ENCODE peak calls at places on chromosomes 5 and 9, in six cellular contexts. One of them, this sample, is unnamed. For H3K4me1, the result is how much of the 10 kb centered on the place peaks cover.

GRCh38 chr9:27473135-27473534 is 51.0 kb upstream of the IFNK start:
- DNase-seq in right lobe of liver: peak
- DNase-seq in IMR-90: no peak
- DNase-seq in mucosa of descending colon: peak
- DNase-seq in neural progenitor cell: peak
- DNase-seq in body of pancreas: peak
- DNase-seq in this sample: peak

GRCh38 chr5:93800988-93801811 is 59.8 kb upstream of the POU5F2 start:
- DNase-seq in right lobe of liver: no peak
- DNase-seq in neural progenitor cell: peak
- DNase-seq in IMR-90: peak
- DNase-seq in mucosa of descending colon: peak
- DNase-seq in body of pancreas: no peak
- DNase-seq in this sample: no peak

GRCh38 chr5:91390268-91390667 is 7.2 kb upstream of the ARRDC3 start:
- DNase-seq in IMR-90: no peak
- DNase-seq in right lobe of liver: no peak
- DNase-seq in neural progenitor cell: no peak
- DNase-seq in body of pancreas: no peak
- DNase-seq in mucosa of descending colon: no peak
- DNase-seq in this sample: no peak

GRCh38 chr5:57436586-57436985 is 46.0 kb downstream of the ACTBL2 start:
- DNase-seq in neural progenitor cell: no peak
- DNase-seq in right lobe of liver: no peak
- DNase-seq in IMR-90: no peak
- DNase-seq in body of pancreas: no peak
- DNase-seq in mucosa of descending colon: no peak
- DNase-seq in this sample: no peak

GRCh38 chr9:136295055-136295454 is 8.8 kb downstream of the CCDC187 start:
- DNase-seq in right lobe of liver: no peak
- DNase-seq in IMR-90: no peak
- DNase-seq in mucosa of descending colon: no peak
- DNase-seq in neural progenitor cell: no peak
- DNase-seq in body of pancreas: no peak
- DNase-seq in this sample: no peak

GRCh38 chr5:176384366-176384930 is 4.0 kb downstream of the NOP16 start:
- DNase-seq in IMR-90: no peak
- DNase-seq in neural progenitor cell: no peak
- DNase-seq in right lobe of liver: no peak
- DNase-seq in mucosa of descending colon: no peak
- DNase-seq in body of pancreas: no peak
- DNase-seq in this sample: no peak

GRCh38 chr9:98357921-98358535 is 102.6 kb upstream of the TBC1D2 start:
- DNase-seq in neural progenitor cell: no peak
- DNase-seq in IMR-90: peak
- DNase-seq in right lobe of liver: no peak
- DNase-seq in mucosa of descending colon: no peak
- DNase-seq in body of pancreas: no peak
- DNase-seq in this sample: no peak

GRCh38 chr5:142319105-142319504 is 5.7 kb downstream of the SPRY4 start:
- DNase-seq in body of pancreas: no peak
- DNase-seq in neural progenitor cell: no peak
- DNase-seq in right lobe of liver: no peak
- DNase-seq in mucosa of descending colon: no peak
- DNase-seq in IMR-90: no peak
- DNase-seq in this sample: no peak

GRCh38 chr5:140794594-140795258 is at the start of gene PCDHA2:
- DNase-seq in right lobe of liver: no peak
- DNase-seq in body of pancreas: no peak
- DNase-seq in IMR-90: no peak
- DNase-seq in neural progenitor cell: peak
- DNase-seq in mucosa of descending colon: no peak
- DNase-seq in this sample: no peak

GRCh38 chr9:126222363-126222834 is 104.2 kb upstream of the MVB12B start:
- DNase-seq in IMR-90: no peak
- DNase-seq in neural progenitor cell: no peak
- DNase-seq in body of pancreas: no peak
- DNase-seq in mucosa of descending colon: no peak
- DNase-seq in right lobe of liver: peak
- DNase-seq in this sample: no peak

GRCh38 chr9:120513825-120514598 is 66.0 kb downstream of the CDK5RAP2 start:
- DNase-seq in mucosa of descending colon: no peak
- DNase-seq in right lobe of liver: no peak
- DNase-seq in body of pancreas: no peak
- DNase-seq in IMR-90: no peak
- DNase-seq in neural progenitor cell: no peak
- DNase-seq in this sample: no peak

GRCh38 chr9:33791117-33791516 is 4.2 kb upstream of the PRSS3 start:
- DNase-seq in neural progenitor cell: no peak
- DNase-seq in IMR-90: peak
- DNase-seq in right lobe of liver: no peak
- DNase-seq in body of pancreas: peak
- DNase-seq in mucosa of descending colon: peak
- DNase-seq in this sample: no peak

DNA sequence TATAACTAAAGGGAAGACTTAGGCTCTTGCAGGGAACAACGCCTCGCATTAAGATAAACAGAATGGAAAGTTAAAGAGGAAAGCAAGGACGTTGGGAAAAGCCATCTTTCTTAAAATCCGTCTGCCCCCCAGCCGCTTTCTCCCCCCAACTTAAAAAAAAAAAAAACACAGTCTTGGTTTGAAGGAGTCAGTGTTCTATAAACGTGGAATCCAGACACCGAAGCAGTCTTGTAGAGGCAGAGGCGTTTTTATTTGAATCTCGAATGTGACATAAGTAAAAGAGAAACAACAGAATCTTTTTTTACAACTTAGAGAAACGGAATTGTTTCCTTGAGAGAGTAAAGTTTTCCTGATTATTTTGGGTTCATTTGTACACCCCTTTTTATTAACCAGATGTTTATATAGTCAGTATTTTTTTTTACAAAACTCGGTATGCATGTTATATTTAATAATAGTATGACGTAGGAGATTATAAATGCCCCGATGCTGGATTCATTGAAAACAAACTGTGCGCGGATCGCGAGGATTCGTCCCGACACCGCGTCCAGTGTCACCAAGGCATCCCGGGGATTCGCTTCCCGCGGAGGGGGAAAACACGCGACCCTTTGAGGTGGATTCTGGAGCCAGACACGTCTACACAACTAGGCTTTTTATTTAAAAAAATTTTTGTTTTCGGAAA is 6.8 kb downstream of the PTCH1 start:
- DNase-seq in right lobe of liver: no peak
- DNase-seq in IMR-90: no peak
- DNase-seq in body of pancreas: peak
- DNase-seq in neural progenitor cell: peak
- DNase-seq in mucosa of descending colon: peak
- DNase-seq in this sample: no peak
- H3K4me3 ChIP-seq in right lobe of liver: peak
- H3K4me3 ChIP-seq in IMR-90: peak
- H3K4me3 ChIP-seq in body of pancreas: peak
- H3K4me3 ChIP-seq in neural progenitor cell: peak
- H3K4me3 ChIP-seq in mucosa of descending colon: peak
- H3K4me3 ChIP-seq in this sample: peak

GRCh38 chr5:103256178-103256577 is 2.4 kb upstream of the MACIR start:
- DNase-seq in IMR-90: no peak
- DNase-seq in right lobe of liver: no peak
- DNase-seq in mucosa of descending colon: no peak
- DNase-seq in body of pancreas: no peak
- DNase-seq in neural progenitor cell: peak
- DNase-seq in this sample: no peak

GRCh38 chr5:103258368-103258956 is at the start of gene MACIR:
- DNase-seq in body of pancreas: peak
- DNase-seq in right lobe of liver: peak
- DNase-seq in mucosa of descending colon: peak
- DNase-seq in neural progenitor cell: peak
- DNase-seq in IMR-90: peak
- DNase-seq in this sample: peak

GRCh38 chr5:103258957-103259704 is 568 bp downstream of the MACIR start:
- DNase-seq in right lobe of liver: peak
- DNase-seq in mucosa of descending colon: peak
- DNase-seq in neural progenitor cell: peak
- DNase-seq in IMR-90: peak
- DNase-seq in body of pancreas: peak
- DNase-seq in this sample: peak

GRCh38 chr5:103255666-103256065 is 2.9 kb upstream of the MACIR start:
- DNase-seq in body of pancreas: no peak
- DNase-seq in mucosa of descending colon: peak
- DNase-seq in IMR-90: no peak
- DNase-seq in neural progenitor cell: no peak
- DNase-seq in right lobe of liver: no peak
- DNase-seq in this sample: no peak

GRCh38 chr5:103254921-103255320 is 3.6 kb upstream of the MACIR start:
- DNase-seq in right lobe of liver: no peak
- DNase-seq in neural progenitor cell: no peak
- DNase-seq in body of pancreas: no peak
- DNase-seq in IMR-90: no peak
- DNase-seq in mucosa of descending colon: no peak
- DNase-seq in this sample: no peak
- TF ChIP-seq CTCF in right lobe of liver: no peak
- TF ChIP-seq CTCF in neural progenitor cell: no peak
- TF ChIP-seq CTCF in body of pancreas: no peak
- TF ChIP-seq CTCF in IMR-90: no peak
- TF ChIP-seq CTCF in mucosa of descending colon: no peak
- TF ChIP-seq CTCF in this sample: no peak

GRCh38 chr5:131533844-131534243 is 101.2 kb downstream of the RAPGEF6 start:
- DNase-seq in neural progenitor cell: no peak
- DNase-seq in right lobe of liver: no peak
- DNase-seq in body of pancreas: no peak
- DNase-seq in IMR-90: no peak
- DNase-seq in mucosa of descending colon: no peak
- DNase-seq in this sample: no peak
- H3K4me1 ChIP-seq in neural progenitor cell: under half
- H3K4me1 ChIP-seq in right lobe of liver: under half
- H3K4me1 ChIP-seq in body of pancreas: under half
- H3K4me1 ChIP-seq in IMR-90: under half
- H3K4me1 ChIP-seq in mucosa of descending colon: under half
- H3K4me1 ChIP-seq in this sample: under half

DNA sequence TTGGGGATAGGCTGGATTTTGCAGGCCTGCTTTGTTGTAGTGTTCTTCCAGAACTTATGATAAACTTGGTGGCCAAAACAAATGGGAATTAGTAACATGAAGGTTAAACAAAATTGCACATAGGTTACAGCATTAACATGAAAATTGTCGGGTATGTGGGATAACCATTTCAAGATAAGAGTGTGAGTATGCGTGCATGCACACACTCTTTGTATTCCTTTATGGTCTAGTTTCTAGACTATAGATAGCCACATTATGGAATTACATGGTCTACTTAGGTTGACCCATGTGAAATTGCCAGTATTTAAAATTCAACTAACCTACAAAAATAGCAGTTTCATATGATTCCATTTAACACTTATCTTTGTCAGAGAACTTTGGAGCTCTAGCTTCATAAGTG is 1.4 kb downstream of the HMGCR start:
- DNase-seq in body of pancreas: no peak
- DNase-seq in mucosa of descending colon: no peak
- DNase-seq in neural progenitor cell: no peak
- DNase-seq in IMR-90: no peak
- DNase-seq in right lobe of liver: no peak
- DNase-seq in this sample: no peak
- H3K4me3 ChIP-seq in body of pancreas: no peak
- H3K4me3 ChIP-seq in mucosa of descending colon: no peak
- H3K4me3 ChIP-seq in neural progenitor cell: peak
- H3K4me3 ChIP-seq in IMR-90: peak
- H3K4me3 ChIP-seq in right lobe of liver: peak
- H3K4me3 ChIP-seq in this sample: peak

DNA sequence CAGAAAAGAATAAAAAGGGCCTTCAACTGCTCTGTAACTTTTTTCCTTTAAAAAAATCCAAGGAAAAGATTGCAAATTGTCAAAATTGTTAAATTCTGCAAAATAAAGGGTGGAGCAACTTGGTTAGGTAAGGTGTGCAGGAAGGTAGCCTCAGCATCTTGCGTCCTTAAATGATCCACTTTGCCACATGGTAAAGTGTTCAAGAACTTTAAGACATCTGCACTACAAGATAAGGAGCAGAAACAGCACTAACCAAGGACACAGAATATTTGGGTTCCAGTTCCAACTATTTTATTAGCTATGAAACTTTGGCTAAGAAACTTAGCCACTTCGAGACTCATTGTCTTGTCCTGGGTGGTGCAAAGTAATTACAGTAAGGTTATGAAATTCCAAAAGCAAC is 53.7 kb downstream of the ANKRD55 start:
- DNase-seq in mucosa of descending colon: no peak
- DNase-seq in IMR-90: no peak
- DNase-seq in right lobe of liver: no peak
- DNase-seq in body of pancreas: no peak
- DNase-seq in neural progenitor cell: no peak
- DNase-seq in this sample: no peak
- TF ChIP-seq CTCF in mucosa of descending colon: no peak
- TF ChIP-seq CTCF in IMR-90: no peak
- TF ChIP-seq CTCF in right lobe of liver: no peak
- TF ChIP-seq CTCF in body of pancreas: no peak
- TF ChIP-seq CTCF in neural progenitor cell: no peak
- TF ChIP-seq CTCF in this sample: no peak

GRCh38 chr9:112021742-112022141 is 125.1 kb downstream of the UGCG start:
- DNase-seq in right lobe of liver: no peak
- DNase-seq in mucosa of descending colon: no peak
- DNase-seq in IMR-90: no peak
- DNase-seq in neural progenitor cell: no peak
- DNase-seq in body of pancreas: no peak
- DNase-seq in this sample: no peak
- H3K4me1 ChIP-seq in right lobe of liver: under half
- H3K4me1 ChIP-seq in mucosa of descending colon: under half
- H3K4me1 ChIP-seq in IMR-90: under half
- H3K4me1 ChIP-seq in neural progenitor cell: under half
- H3K4me1 ChIP-seq in body of pancreas: under half
- H3K4me1 ChIP-seq in this sample: under half

GRCh38 chr9:109289931-109290330 is 30.9 kb downstream of the EPB41L4B start:
- DNase-seq in mucosa of descending colon: no peak
- DNase-seq in right lobe of liver: no peak
- DNase-seq in neural progenitor cell: no peak
- DNase-seq in IMR-90: no peak
- DNase-seq in body of pancreas: no peak
- DNase-seq in this sample: no peak

GRCh38 chr9:109286571-109286977 is 34.3 kb downstream of the EPB41L4B start:
- DNase-seq in IMR-90: peak
- DNase-seq in right lobe of liver: no peak
- DNase-seq in mucosa of descending colon: no peak
- DNase-seq in body of pancreas: no peak
- DNase-seq in neural progenitor cell: no peak
- DNase-seq in this sample: no peak

GRCh38 chr9:109289186-109289585 is 31.7 kb downstream of the EPB41L4B start:
- DNase-seq in body of pancreas: no peak
- DNase-seq in mucosa of descending colon: no peak
- DNase-seq in right lobe of liver: no peak
- DNase-seq in neural progenitor cell: no peak
- DNase-seq in IMR-90: no peak
- DNase-seq in this sample: no peak

GRCh38 chr9:109290385-109290784 is 30.5 kb downstream of the EPB41L4B start:
- DNase-seq in neural progenitor cell: no peak
- DNase-seq in right lobe of liver: no peak
- DNase-seq in mucosa of descending colon: no peak
- DNase-seq in body of pancreas: peak
- DNase-seq in IMR-90: no peak
- DNase-seq in this sample: no peak

DNA sequence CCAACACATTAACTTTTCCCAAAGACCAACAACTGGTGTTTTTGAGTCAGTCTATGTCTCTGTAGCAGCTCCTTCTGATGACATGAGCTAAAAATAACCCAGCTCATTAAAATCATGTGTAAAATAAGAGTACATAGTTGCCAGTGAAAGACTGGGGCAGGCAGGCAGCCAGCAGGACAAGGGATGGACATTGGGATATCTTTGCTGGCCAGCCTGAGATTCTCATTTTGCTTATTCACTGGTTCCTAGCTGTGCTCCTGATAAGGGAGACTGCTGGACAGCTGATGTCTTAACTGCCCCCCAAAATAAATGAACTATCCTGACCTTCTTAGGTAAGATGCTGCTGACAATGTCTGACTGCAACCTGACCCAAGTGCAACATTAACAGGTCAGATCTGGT is 33.9 kb downstream of the EPB41L4B start:
- DNase-seq in IMR-90: peak
- DNase-seq in neural progenitor cell: no peak
- DNase-seq in mucosa of descending colon: no peak
- DNase-seq in right lobe of liver: no peak
- DNase-seq in body of pancreas: no peak
- DNase-seq in this sample: no peak
- H3K4me3 ChIP-seq in IMR-90: no peak
- H3K4me3 ChIP-seq in neural progenitor cell: no peak
- H3K4me3 ChIP-seq in mucosa of descending colon: no peak
- H3K4me3 ChIP-seq in right lobe of liver: no peak
- H3K4me3 ChIP-seq in body of pancreas: no peak
- H3K4me3 ChIP-seq in this sample: no peak

This sample was measured in upper lobe of right lung.